ENCODE peak calls at places on chromosomes 2 and 18, in seven cellular contexts. R is foreskin keratinocyte, K is astrocyte of the spinal cord, L is spleen, A is colonic mucosa, J is GM20000, P is left ventricle myocardium inferior. E is an unnamed sample.

GRCh38 chr2:62471816-62472215 is 34.2 kb downstream of the TMEM17 start:
- DNase-seq in R (no peak), K (no peak), L (no peak), A (no peak), J (no peak), P (peak), E (no peak)

GRCh38 chr2:9113916-9114315 is 92.7 kb upstream of the ASAP2 start:
- DNase-seq in R (no peak), K (no peak), L (no peak), A (no peak), J (no peak), P (no peak), E (no peak)

GRCh38 chr2:120947327-120947726 is 211.7 kb downstream of the GLI2 start:
- DNase-seq in R (no peak), K (no peak), L (no peak), A (no peak), J (no peak), P (no peak), E (no peak)

GRCh38 chr2:27920148-27920885 is 29.8 kb downstream of the BABAM2 start:
- DNase-seq in R (no peak), K (peak), L (no peak), A (no peak), J (no peak), P (no peak), E (peak)

GRCh38 chr2:73899801-73900336 is 7.1 kb downstream of the ACTG2 start:
- DNase-seq in R (no peak), K (no peak), L (no peak), A (no peak), J (no peak), P (no peak), E (no peak)

GRCh38 chr2:197399887-197400540 is 34.8 kb downstream of the SF3B1 start:
- DNase-seq in R (no peak), K (no peak), L (no peak), A (no peak), J (no peak), P (no peak), E (no peak)

GRCh38 chr18:79863946-79864725 is 66.4 kb downstream of the KCNG2 start:
- DNase-seq in R (no peak), K (no peak), L (peak), A (peak), J (no peak), P (no peak), E (no peak)

GRCh38 chr2:166614027-166614426 is 120.0 kb upstream of the SCN7A start:
- DNase-seq in R (no peak), K (no peak), L (no peak), A (no peak), J (no peak), P (no peak), E (no peak)

GRCh38 chr18:23945416-23946079 is 69.0 kb upstream of the TTC39C start:
- DNase-seq in R (no peak), K (no peak), L (no peak), A (no peak), J (peak), P (no peak), E (no peak)

GRCh38 chr18:4181882-4182568 is 273.1 kb downstream of the DLGAP1 start:
- DNase-seq in R (no peak), K (no peak), L (no peak), A (no peak), J (no peak), P (no peak), E (no peak)

GRCh38 chr2:53859354-53860159 is at the start of gene GPR75:
- DNase-seq in R (no peak), K (peak), L (peak), A (peak), J (no peak), P (peak), E (no peak)

GRCh38 chr2:7419814-7420213 is 502.6 kb downstream of the RNF144A start:
- DNase-seq in R (no peak), K (no peak), L (no peak), A (no peak), J (no peak), P (no peak), E (no peak)

GRCh38 chr2:188776634-188777033 is 197.5 kb upstream of the COL3A1 start:
- DNase-seq in R (peak), K (peak), L (no peak), A (no peak), J (no peak), P (no peak), E (no peak)

GRCh38 chr2:27191107-27191829 is 20.6 kb upstream of the ATRAID start:
- DNase-seq in R (no peak), K (peak), L (no peak), A (peak), J (peak), P (no peak), E (no peak)

GRCh38 chr2:137943948-137944347 is 20.3 kb upstream of the HNMT start:
- DNase-seq in R (no peak), K (no peak), L (no peak), A (no peak), J (no peak), P (no peak), E (no peak)

GRCh38 chr2:102442967-102443828 is 20.2 kb downstream of the IL18RAP start:
- DNase-seq in R (no peak), K (peak), L (no peak), A (peak), J (peak), P (no peak), E (no peak)

GRCh38 chr2:64644240-64645013 is 9.3 kb downstream of the SERTAD2 start:
- DNase-seq in R (no peak), K (peak), L (peak), A (peak), J (peak), P (peak), E (no peak)

GRCh38 chr2:204892506-204893255 is 347.4 kb downstream of the PARD3B start:
- DNase-seq in R (peak), K (peak), L (no peak), A (no peak), J (no peak), P (no peak), E (peak)

GRCh38 chr2:236712304-236712703 is 142.7 kb downstream of the ACKR3 start:
- DNase-seq in R (no peak), K (peak), L (no peak), A (no peak), J (no peak), P (no peak), E (no peak)

GRCh38 chr2:201404699-201405275 is 46.5 kb downstream of the TRAK2 start:
- DNase-seq in R (no peak), K (no peak), L (no peak), A (no peak), J (no peak), P (no peak), E (no peak)
- TF ChIP-seq CTCF in R (no peak), K (no peak), L (no peak), A (no peak), J (no peak), P (no peak), E (no peak)

GRCh38 chr2:240225660-240226475 is 85.4 kb upstream of the OTOS start:
- DNase-seq in R (no peak), K (no peak), L (no peak), A (peak), J (no peak), P (no peak), E (no peak)
- TF ChIP-seq CTCF in R (peak), K (no peak), L (no peak), A (no peak), J (no peak), P (no peak), E (peak)

DNA sequence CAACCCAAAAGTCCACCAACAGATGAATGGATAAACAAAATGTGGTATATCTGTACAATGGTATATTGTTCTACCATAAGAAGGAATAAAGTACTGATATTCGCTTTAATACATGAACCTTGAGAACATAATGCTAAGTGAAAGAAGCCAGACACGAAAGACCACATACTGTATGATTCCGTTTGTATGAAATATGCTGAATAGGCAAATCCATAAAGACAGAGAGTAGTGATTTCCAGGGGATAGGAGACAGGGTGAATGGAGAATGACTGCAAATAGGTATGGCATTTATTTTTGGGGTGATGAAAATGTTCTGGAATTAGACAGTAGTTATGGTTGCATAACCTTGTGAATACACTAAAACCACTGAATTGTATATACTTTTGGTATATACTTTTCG is 28.6 kb upstream of the IHH start:
- DNase-seq in R (no peak), K (no peak), L (no peak), A (no peak), J (no peak), P (no peak), E (no peak)
- TF ChIP-seq CTCF in R (no peak), K (no peak), L (no peak), A (no peak), J (no peak), P (no peak), E (no peak)

DNA sequence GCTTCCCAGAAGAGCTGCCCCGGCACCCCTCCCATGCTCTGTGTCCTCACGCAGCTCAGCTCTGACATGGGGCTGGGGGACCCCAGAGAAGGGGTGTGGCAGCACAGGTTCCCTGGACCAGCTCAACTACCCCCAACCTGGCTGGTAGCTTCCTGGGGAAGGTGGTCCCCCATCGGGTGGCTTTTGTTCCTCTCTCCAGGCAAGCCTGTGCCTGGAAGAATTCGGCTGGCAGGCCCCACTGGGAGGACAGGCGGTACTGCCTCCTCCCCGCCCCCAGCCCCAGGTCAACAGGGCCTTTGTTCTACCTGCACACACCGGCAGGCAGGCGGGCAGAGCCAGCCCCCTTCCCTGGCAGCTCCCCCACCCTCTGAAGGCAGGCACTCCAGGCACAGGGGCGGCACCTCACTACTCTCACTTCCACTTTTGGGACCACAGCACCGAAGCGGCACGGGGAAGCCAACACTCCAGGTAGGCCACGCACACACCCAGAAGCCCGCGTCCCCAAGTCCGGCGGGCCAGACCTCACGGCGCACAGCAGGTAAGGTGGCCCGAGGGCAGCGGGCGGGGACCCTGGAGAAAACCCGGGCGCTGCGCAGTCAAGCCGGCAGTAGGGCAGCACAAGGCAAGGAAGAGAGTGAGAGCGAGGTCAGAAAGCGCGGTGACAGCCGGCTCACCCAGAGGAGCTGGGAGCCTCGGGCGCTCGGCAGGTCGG is 1.3 kb downstream of the HS6ST1 start:
- DNase-seq in R (no peak), K (no peak), L (peak), A (peak), J (peak), P (no peak), E (no peak)
- TF ChIP-seq CTCF in R (no peak), K (no peak), L (no peak), A (no peak), J (no peak), P (no peak), E (no peak)

DNA sequence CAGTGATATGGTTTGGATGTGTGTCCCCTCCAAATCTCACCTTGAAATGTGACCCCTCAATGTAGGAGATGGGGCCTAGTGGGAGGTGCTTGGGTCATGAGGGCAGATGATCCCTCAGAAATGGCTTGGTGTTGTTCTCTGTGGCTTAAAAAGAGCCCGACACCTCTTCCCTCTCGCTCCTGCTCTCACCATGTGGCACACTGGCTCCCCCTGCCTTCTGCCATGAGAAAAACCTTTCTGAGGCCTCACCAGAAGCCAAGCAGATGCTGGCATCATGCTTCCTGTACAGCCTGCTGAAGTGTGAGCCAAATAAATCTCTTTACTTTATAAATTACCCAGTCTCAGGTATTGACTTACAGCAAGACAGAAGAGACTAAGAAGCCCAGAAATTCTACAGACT is 357.1 kb downstream of the NRXN1 start:
- DNase-seq in R (no peak), K (no peak), L (no peak), A (no peak), J (no peak), P (no peak), E (no peak)
- TF ChIP-seq CTCF in R (peak), K (peak), L (no peak), A (no peak), J (no peak), P (no peak), E (no peak)

DNA sequence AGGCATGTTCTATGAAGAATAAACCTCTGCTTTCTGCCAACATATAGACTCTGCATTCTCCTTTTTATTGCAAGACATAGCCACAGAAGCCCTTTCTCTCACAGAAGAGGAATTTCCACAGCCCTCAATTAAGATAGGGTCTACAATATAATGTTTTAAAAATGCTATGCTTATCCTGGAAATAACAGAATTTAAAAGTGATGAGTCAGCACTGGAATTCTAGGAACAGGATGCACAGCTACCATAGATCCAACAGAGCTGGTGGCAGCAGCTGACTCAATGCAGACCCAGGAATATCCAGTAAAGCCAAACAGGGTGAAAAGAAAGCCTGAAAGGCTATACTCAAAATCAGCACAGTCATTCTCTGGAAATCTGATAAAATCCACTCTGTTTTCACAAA is 866.9 kb downstream of the TRIB2 start:
- DNase-seq in R (no peak), K (peak), L (no peak), A (no peak), J (no peak), P (no peak), E (no peak)
- TF ChIP-seq CTCF in R (no peak), K (no peak), L (no peak), A (no peak), J (no peak), P (no peak), E (no peak)

GRCh38 chr18:45383228-45383627 is 232.0 kb upstream of the SLC14A2 start:
- DNase-seq in R (no peak), K (no peak), L (no peak), A (no peak), J (no peak), P (no peak), E (no peak)

GRCh38 chr18:45384137-45384998 is 230.9 kb upstream of the SLC14A2 start:
- DNase-seq in R (peak), K (peak), L (no peak), A (peak), J (peak), P (no peak), E (no peak)

DNA sequence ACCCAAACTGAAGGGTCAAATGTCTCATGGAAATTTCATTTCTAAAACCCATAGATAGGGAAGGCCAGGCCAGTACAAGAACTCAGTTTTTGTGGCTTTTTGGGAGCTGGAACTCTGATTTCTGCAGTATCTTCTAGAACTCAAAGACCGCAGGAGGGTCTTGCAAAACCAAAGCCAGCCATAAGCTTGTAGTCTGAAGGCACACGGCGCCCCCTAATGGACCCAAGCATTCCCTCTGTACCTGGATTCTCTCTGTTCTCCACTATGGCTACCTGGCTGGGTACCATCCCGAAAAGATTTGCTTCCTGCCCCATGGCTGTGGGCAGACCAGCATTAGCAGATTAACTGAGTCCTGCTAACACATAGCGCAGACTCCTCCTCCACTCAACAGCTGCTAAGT is 229.0 kb upstream of the SLC14A2 start:
- DNase-seq in R (no peak), K (peak), L (no peak), A (peak), J (peak), P (no peak), E (no peak)
- TF ChIP-seq CTCF in R (peak), K (peak), L (no peak), A (no peak), J (peak), P (peak), E (peak)

GRCh38 chr2:211946960-211947359 is 591.6 kb downstream of the ERBB4 start:
- DNase-seq in R (no peak), K (no peak), L (no peak), A (no peak), J (no peak), P (no peak), E (no peak)

GRCh38 chr2:211948932-211949331 is 589.7 kb downstream of the ERBB4 start:
- DNase-seq in R (no peak), K (no peak), L (no peak), A (no peak), J (no peak), P (no peak), E (no peak)

GRCh38 chr2:211942153-211942552 is 596.4 kb downstream of the ERBB4 start:
- DNase-seq in R (no peak), K (no peak), L (no peak), A (no peak), J (no peak), P (no peak), E (no peak)

GRCh38 chr2:211941359-211941758 is 597.2 kb downstream of the ERBB4 start:
- DNase-seq in R (no peak), K (no peak), L (no peak), A (no peak), J (no peak), P (no peak), E (no peak)

GRCh38 chr2:211944572-211944971 is 594.0 kb downstream of the ERBB4 start:
- DNase-seq in R (no peak), K (no peak), L (no peak), A (no peak), J (no peak), P (no peak), E (no peak)
- TF ChIP-seq CTCF in R (no peak), K (no peak), L (no peak), A (no peak), J (no peak), P (no peak), E (no peak)

GRCh38 chr2:74982581-74982980 is 24.1 kb downstream of the POLE4 start:
- DNase-seq in R (no peak), K (no peak), L (no peak), A (no peak), J (no peak), P (no peak), E (no peak)
- TF ChIP-seq CTCF in R (peak), K (no peak), L (no peak), A (no peak), J (no peak), P (no peak), E (peak)

E was measured in epithelial cell of proximal tubule.